ENCODE peak calls at places on chromosomes 5 and 9, in six cellular contexts. G is HEK293T, Z is NCI-H2081 treated with DMSO at 0.1 percent for 48 hours, A is NCI-H1092 treated with DMSO at 0.1 percent for 48 hours, I is astrocyte, O is psoas muscle. Q is an unnamed sample.

GRCh38 chr9:9998491-9999287 is 614.1 kb downstream of the PTPRD start:
- DNase-seq in O (no peak), A (peak), I (no peak), G (peak), Z (no peak), Q (peak)

GRCh38 chr5:2704806-2705645 is 46.5 kb downstream of the IRX2 start:
- DNase-seq in G (no peak), Z (no peak), O (no peak), I (no peak), A (no peak), Q (no peak)

GRCh38 chr9:98175762-98176161 is 16.7 kb downstream of the CORO2A start:
- DNase-seq in O (no peak), G (no peak), Z (no peak), I (no peak), A (no peak), Q (no peak)

GRCh38 chr5:126872558-126873349 is 95.8 kb downstream of the LMNB1 start:
- DNase-seq in G (no peak), I (no peak), O (no peak), A (no peak), Z (no peak), Q (no peak)

GRCh38 chr9:130026583-130027427 is 16.2 kb downstream of the FNBP1 start:
- DNase-seq in G (no peak), I (no peak), O (no peak), Z (no peak), A (no peak), Q (no peak)

GRCh38 chr5:32909207-32909606 is 198.1 kb downstream of the NPR3 start:
- DNase-seq in I (peak), A (no peak), G (no peak), Z (no peak), O (no peak), Q (no peak)

GRCh38 chr9:27765931-27766835 is 192.9 kb upstream of the C9orf72 start:
- DNase-seq in Z (no peak), O (no peak), I (peak), A (no peak), G (no peak), Q (peak)

GRCh38 chr9:19992556-19992955 is 203.7 kb upstream of the SLC24A2 start:
- DNase-seq in Z (no peak), O (no peak), A (no peak), G (no peak), I (peak), Q (no peak)

GRCh38 chr9:135010363-135010860 is 77.1 kb upstream of the OLFM1 start:
- DNase-seq in Z (no peak), I (no peak), G (no peak), O (no peak), A (no peak), Q (peak)

GRCh38 chr5:81233080-81233634 is at the start of gene CKMT2:
- DNase-seq in A (no peak), I (peak), G (no peak), Z (no peak), O (peak), Q (no peak)

GRCh38 chr5:175802361-175802760 is 69.0 kb upstream of the CPLX2 start:
- DNase-seq in A (no peak), Z (no peak), I (no peak), G (no peak), O (no peak), Q (no peak)

GRCh38 chr9:21670374-21670773 is 132.1 kb upstream of the MTAP start:
- DNase-seq in O (no peak), A (no peak), G (no peak), I (peak), Z (no peak), Q (no peak)

GRCh38 chr9:31588010-31588409 is 796.4 kb upstream of the ACO1 start:
- DNase-seq in A (peak), G (no peak), Z (no peak), O (no peak), I (no peak), Q (no peak)

GRCh38 chr9:122031806-122032205 is 61.3 kb downstream of the TTLL11 start:
- DNase-seq in O (no peak), Z (no peak), A (no peak), G (no peak), I (peak), Q (no peak)

GRCh38 chr5:135623186-135623715 is 44.5 kb upstream of the CXCL14 start:
- DNase-seq in Z (no peak), I (no peak), A (no peak), G (no peak), O (no peak), Q (no peak)

GRCh38 chr9:91905958-91906585 is 44.0 kb downstream of the ROR2 start:
- DNase-seq in Z (no peak), O (no peak), A (no peak), G (no peak), I (no peak), Q (no peak)

GRCh38 chr5:14305045-14305444 is 161.9 kb downstream of the TRIO start:
- DNase-seq in Z (no peak), I (peak), A (no peak), O (no peak), G (no peak), Q (no peak)

GRCh38 chr5:6581090-6581489 is 51.8 kb downstream of the NSUN2 start:
- DNase-seq in I (peak), Z (no peak), G (no peak), A (no peak), O (no peak), Q (no peak)

GRCh38 chr9:129128689-129129088 is 17.5 kb downstream of the PTPA start:
- DNase-seq in A (no peak), Z (no peak), I (no peak), O (no peak), G (no peak), Q (no peak)

GRCh38 chr9:113398796-113399195 is 2.3 kb downstream of the ALAD start:
- DNase-seq in Z (no peak), O (no peak), I (peak), G (no peak), A (no peak), Q (no peak)

GRCh38 chr5:180174587-180174972 is 34.4 kb downstream of the RASGEF1C start:
- DNase-seq in G (no peak), A (no peak), I (no peak), Z (no peak), O (no peak), Q (no peak)

GRCh38 chr5:35229076-35230042 is 928 bp downstream of the PRLR start:
- DNase-seq in G (peak), Z (no peak), I (no peak), A (peak), O (no peak), Q (peak)

GRCh38 chr5:77645158-77645994 is 6.9 kb upstream of the OTP start:
- DNase-seq in O (peak), I (no peak), G (peak), A (no peak), Z (no peak), Q (no peak)

GRCh38 chr5:81020478-81021167 is 60.5 kb downstream of the RASGRF2 start:
- DNase-seq in A (no peak), G (no peak), Z (no peak), I (peak), O (no peak), Q (no peak)

GRCh38 chr5:38845555-38846378 is at the start of gene OSMR:
- DNase-seq in A (no peak), Z (no peak), G (peak), O (peak), I (peak), Q (no peak)

GRCh38 chr9:71552480-71552879 is 215.8 kb downstream of the CEMIP2 start:
- DNase-seq in A (no peak), G (no peak), I (no peak), O (no peak), Z (peak), Q (peak)

GRCh38 chr5:115189866-115190265 is 20.2 kb upstream of the TRIM36 start:
- DNase-seq in G (no peak), A (no peak), Z (no peak), O (no peak), I (no peak), Q (no peak)

GRCh38 chr5:1171340-1171941 is 30.0 kb upstream of the SLC6A19 start:
- DNase-seq in Z (no peak), A (no peak), O (peak), I (peak), G (no peak), Q (no peak)

GRCh38 chr5:148290271-148291195 is 21.7 kb upstream of the SPINK7 start:
- DNase-seq in O (no peak), I (no peak), G (peak), A (peak), Z (no peak), Q (peak)

GRCh38 chr5:10288600-10289213 is 19.0 kb downstream of the CMBL start:
- DNase-seq in I (no peak), Z (peak), G (peak), O (peak), A (peak), Q (peak)

GRCh38 chr5:39158786-39159185 is 60.6 kb downstream of the FYB1 start:
- DNase-seq in A (no peak), Z (no peak), O (no peak), G (no peak), I (no peak), Q (no peak)

GRCh38 chr5:172450861-172451695 is 3.2 kb downstream of the SH3PXD2B start:
- DNase-seq in Z (no peak), O (peak), I (no peak), G (peak), A (no peak), Q (peak)

GRCh38 chr5:125139590-125139989 is 393.2 kb upstream of the ZNF608 start:
- DNase-seq in I (no peak), O (no peak), Z (no peak), G (no peak), A (no peak), Q (no peak)

GRCh38 chr5:100902406-100903035 is 561 bp downstream of the ST8SIA4 start:
- DNase-seq in A (peak), G (no peak), I (no peak), O (no peak), Z (no peak), Q (peak)

GRCh38 chr5:38871790-38872551 is 26.2 kb downstream of the OSMR start:
- DNase-seq in O (no peak), G (no peak), A (no peak), I (peak), Z (no peak), Q (no peak)

GRCh38 chr9:135130266-135130976 is 43.0 kb downstream of the OLFM1 start:
- DNase-seq in A (no peak), I (no peak), O (no peak), Z (no peak), G (no peak), Q (peak)

GRCh38 chr5:160166973-160167622 is 47.8 kb upstream of the PWWP2A start:
- DNase-seq in I (no peak), G (no peak), Z (no peak), A (no peak), O (no peak), Q (no peak)

GRCh38 chr9:91489391-91489899 is 65.8 kb upstream of the NFIL3 start:
- DNase-seq in Z (no peak), G (no peak), I (peak), O (no peak), A (no peak), Q (no peak)

Q was measured in NCI-H748 treated with DMSO at 0.1 percent for 48 hours.